ENCODE peak calls at places on chromosomes 13 and 19, in four cellular contexts. Y is A549, G is HepG2, B is endothelial cell of umbilical vein. I is an unnamed sample.

GRCh38 chr13:33799950-33800592 is 17.9 kb upstream of the RFC3 start:
- DNase-seq in B (peak; percentile 67), Y (no peak), G (peak; percentile 38), I (peak; percentile 50)

GRCh38 chr19:46834984-46835383 is 15.7 kb downstream of the AP2S1 start:
- DNase-seq in B (no peak), Y (no peak), G (no peak), I (no peak)

GRCh38 chr13:66689628-66690027 is 540.5 kb downstream of the PCDH9 start:
- DNase-seq in Y (no peak), G (no peak), B (peak; percentile 26), I (no peak)

GRCh38 chr13:97434417-97435296 is 688 bp downstream of the RAP2A start:
- DNase-seq in G (no peak), Y (no peak), B (peak; percentile 59), I (peak; percentile 62)

GRCh38 chr13:42883771-42884170 is 102.4 kb downstream of the FAM216B start:
- DNase-seq in G (no peak), Y (no peak), B (peak; percentile 68), I (peak; percentile 33)

GRCh38 chr19:38152461-38153379 is 71.3 kb downstream of the DPF1 start:
- DNase-seq in B (no peak), G (no peak), Y (no peak), I (no peak)

GRCh38 chr19:1812426-1813196 is 535 bp upstream of the ATP8B3 start:
- DNase-seq in B (peak; percentile 88), Y (peak; percentile 88), G (peak; percentile 93), I (peak; percentile 96)

GRCh38 chr13:34971473-34971872 is 29.4 kb downstream of the NBEA start:
- DNase-seq in Y (no peak), B (no peak), G (no peak), I (no peak)

GRCh38 chr13:84263354-84264069 is 381.2 kb upstream of the SLITRK1 start:
- DNase-seq in Y (no peak), G (no peak), B (no peak), I (no peak)
- TF ChIP-seq MYC in Y (no peak), G (no peak), B (no peak), I (no peak)

DNA sequence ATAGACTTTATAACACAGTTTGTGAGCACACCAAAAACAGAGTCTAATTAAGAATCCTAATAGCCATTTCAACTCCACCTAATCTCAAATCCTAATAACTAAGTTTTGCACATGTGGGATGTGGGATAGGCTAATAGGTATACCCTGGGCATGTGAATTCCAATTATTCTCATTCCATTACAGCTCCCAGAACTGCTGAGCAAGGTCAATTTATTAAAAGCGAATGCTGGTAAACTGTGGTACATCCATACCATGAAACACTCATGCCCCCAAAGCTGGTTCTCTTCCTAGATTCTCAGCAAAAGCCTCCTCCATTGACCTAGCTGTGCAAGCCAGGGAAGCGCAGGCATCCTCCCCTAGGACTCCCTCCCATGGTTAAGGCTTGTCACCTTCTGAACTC is 113.8 kb downstream of the USP12 start:
- DNase-seq in B (no peak), G (no peak), Y (no peak), I (no peak)
- TF ChIP-seq POLR2A in B (no peak), G (no peak), Y (no peak), I (no peak)

DNA sequence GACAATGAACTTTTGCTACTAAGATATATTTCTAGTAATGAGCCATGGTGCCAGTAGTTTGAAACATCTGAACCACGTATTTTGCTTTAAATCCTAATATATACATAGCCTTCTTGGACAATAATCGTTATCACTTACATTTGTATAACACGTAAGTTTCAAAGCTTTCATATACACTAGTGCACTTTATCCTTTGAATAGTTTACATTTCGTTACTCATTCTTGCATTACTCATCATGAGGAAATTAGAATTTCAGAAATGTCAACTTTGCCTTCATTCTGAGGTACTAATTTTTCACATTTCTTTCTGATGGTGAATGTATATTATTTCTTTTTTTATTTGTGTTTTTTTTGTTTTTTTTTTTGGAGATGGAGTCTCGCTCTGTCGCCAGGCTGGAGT is 5.8 kb downstream of the KBTBD7 start:
- DNase-seq in B (no peak), Y (no peak), G (no peak), I (no peak)
- TF ChIP-seq MYC in B (no peak), Y (no peak), G (no peak), I (no peak)

GRCh38 chr13:21147827-21148226 is 28.5 kb downstream of the SKA3 start:
- DNase-seq in Y (no peak), B (no peak), G (no peak), I (no peak)
- TF ChIP-seq POLR2A in Y (no peak), B (no peak), G (no peak), I (no peak)

GRCh38 chr13:44801990-44802389 is 187.3 kb downstream of the NUFIP1 start:
- DNase-seq in B (peak; percentile 92), Y (no peak), G (no peak), I (peak; percentile 61)
- TF ChIP-seq MYC in B (no peak), Y (no peak), G (no peak), I (no peak)

GRCh38 chr19:44904426-44904994 is 1.1 kb upstream of the APOE start:
- DNase-seq in G (peak; percentile 34), B (no peak), Y (no peak), I (peak; percentile 34)
- TF ChIP-seq POLR2A in G (peak; percentile 50), B (no peak), Y (no peak), I (no peak)

GRCh38 chr19:4052114-4052992 is 14.3 kb downstream of the ZBTB7A start:
- DNase-seq in B (no peak), G (peak; percentile 95), Y (no peak), I (peak; percentile 73)
- TF ChIP-seq MYC in B (no peak), G (peak; percentile 72), Y (no peak), I (no peak)

GRCh38 chr19:11125994-11126685 is 29.4 kb downstream of the SPC24 start:
- DNase-seq in Y (peak; percentile 38), G (peak; percentile 67), B (peak; percentile 68), I (peak; percentile 71)

GRCh38 chr19:11127905-11128304 is 27.7 kb downstream of the SPC24 start:
- DNase-seq in Y (no peak), B (no peak), G (no peak), I (no peak)

GRCh38 chr19:11123076-11123567 is 32.5 kb downstream of the SPC24 start:
- DNase-seq in Y (no peak), G (no peak), B (no peak), I (no peak)
- TF ChIP-seq POLR2A in Y (no peak), G (no peak), B (no peak), I (no peak)